ENCODE peak calls at places on chromosomes 2 and 18, in four cellular contexts. J is K562, B is colonic mucosa, X is fibroblast of lung. Q is an unnamed sample.

GRCh38 chr2:49753344-49753930 is 599.1 kb upstream of the FSHR start:
- DNase-seq in J (no peak), B (no peak), X (no peak), Q (no peak)

GRCh38 chr2:64404743-64405142 is 49.2 kb upstream of the LGALSL start:
- DNase-seq in J (peak; percentile 21), B (peak; percentile 93), X (peak; percentile 85), Q (peak; percentile 12)

GRCh38 chr2:67259581-67260347 is 137.4 kb upstream of the ETAA1 start:
- DNase-seq in J (no peak), B (peak; percentile 35), X (peak; percentile 81), Q (peak; percentile 88)

GRCh38 chr2:6510547-6510946 is 355.2 kb downstream of the CMPK2 start:
- DNase-seq in J (no peak), B (no peak), X (peak; percentile 17), Q (peak; percentile 15)

GRCh38 chr2:160652236-160652635 is 158.6 kb upstream of the RBMS1 start:
- DNase-seq in J (no peak), B (peak; percentile 34), X (no peak), Q (no peak)

GRCh38 chr2:220533485-220533884 is 906.1 kb downstream of the SLC4A3 start:
- DNase-seq in J (no peak), B (no peak), X (peak; percentile 20), Q (peak; percentile 54)

GRCh38 chr2:26740346-26740745 is 23.7 kb upstream of the SLC35F6 start:
- DNase-seq in J (no peak), B (no peak), X (no peak), Q (no peak)

GRCh38 chr2:25063876-25064660 is 22.2 kb downstream of the EFR3B start:
- DNase-seq in J (no peak), B (no peak), X (no peak), Q (no peak)

GRCh38 chr18:39389800-39390379 is 1824.3 kb upstream of the CELF4 start:
- DNase-seq in J (no peak), B (no peak), X (peak; percentile 28), Q (no peak)

GRCh38 chr2:121220995-121221394 is 64.0 kb downstream of the TFCP2L1 start:
- DNase-seq in J (no peak), B (no peak), X (no peak), Q (no peak)

GRCh38 chr2:70473101-70473722 is 80.4 kb downstream of the TGFA start:
- DNase-seq in J (no peak), B (no peak), X (no peak), Q (no peak)
- H3K9ac ChIP-seq in J (no peak overlapping the region), B (no peak overlapping the region), X (no peak overlapping the region), Q (no peak overlapping the region)

GRCh38 chr2:36915627-36916026 is 50.7 kb downstream of the STRN start:
- DNase-seq in J (no peak), B (no peak), X (no peak), Q (no peak)

GRCh38 chr2:36919041-36919837 is 47.1 kb downstream of the STRN start:
- DNase-seq in J (no peak), B (no peak), X (no peak), Q (no peak)

GRCh38 chr2:36921984-36922383 is 44.4 kb downstream of the STRN start:
- DNase-seq in J (no peak), B (no peak), X (no peak), Q (no peak)

GRCh38 chr2:36912692-36913091 is 53.6 kb downstream of the STRN start:
- DNase-seq in J (no peak), B (no peak), X (peak; percentile 47), Q (no peak)

DNA sequence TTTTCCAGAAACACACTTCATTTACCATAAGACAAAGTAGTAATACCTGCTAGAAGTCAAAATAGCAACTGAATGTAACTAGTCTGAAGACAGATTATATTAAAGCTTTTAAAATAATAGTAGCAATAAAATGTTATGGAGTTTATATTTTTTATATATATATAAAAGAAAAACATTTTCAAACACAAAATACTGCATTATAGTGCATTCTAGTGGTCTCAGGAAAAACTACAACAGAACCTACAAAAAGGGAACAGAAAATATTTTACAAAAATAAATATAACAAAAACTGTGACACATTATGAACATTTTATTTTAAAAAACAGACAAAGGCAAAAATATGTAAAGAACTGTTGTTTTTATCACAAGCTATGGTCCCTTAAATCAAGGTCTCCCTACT is 48.0 kb downstream of the STRN start:
- DNase-seq in J (no peak), B (no peak), X (peak; percentile 38), Q (peak; percentile 54)
- H3K9ac ChIP-seq in J (no peak overlapping the region), B (no peak overlapping the region), X (no peak overlapping the region), Q (no peak overlapping the region)

DNA sequence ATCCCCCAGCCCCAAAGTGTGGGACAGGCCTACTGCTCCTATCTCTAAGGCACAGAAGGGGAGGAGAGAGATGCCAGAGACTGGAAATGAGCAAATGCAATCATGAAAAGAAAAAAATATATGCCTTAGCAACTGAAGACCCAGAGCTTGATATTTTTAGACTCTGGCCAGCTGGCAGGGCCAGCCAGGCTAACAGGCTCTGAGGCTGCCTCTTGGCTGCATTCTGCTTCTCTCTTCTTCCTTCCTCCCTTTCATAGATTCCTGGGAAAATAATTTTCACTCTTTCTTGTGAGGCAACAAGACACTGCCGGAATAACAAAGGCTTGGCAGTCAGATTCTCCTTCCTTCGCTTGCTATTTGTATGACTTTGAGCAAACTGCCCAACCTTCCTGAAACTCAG is 209.1 kb downstream of the RAD51AP2 start:
- DNase-seq in J (no peak), B (no peak), X (no peak), Q (peak; percentile 56)
- H3K9ac ChIP-seq in J (no peak overlapping the region), B (no peak overlapping the region), X (no peak overlapping the region), Q (no peak overlapping the region)

GRCh38 chr2:54726431-54726830 is 3.0 kb downstream of the EML6 start:
- DNase-seq in J (no peak), B (no peak), X (no peak), Q (no peak)

GRCh38 chr2:54724560-54725342 is 1.3 kb downstream of the EML6 start:
- DNase-seq in J (no peak), B (peak; percentile 40), X (no peak), Q (peak; percentile 52)

GRCh38 chr2:54726940-54727339 is 3.5 kb downstream of the EML6 start:
- DNase-seq in J (no peak), B (no peak), X (no peak), Q (no peak)

GRCh38 chr2:54724150-54724559 is 693 bp downstream of the EML6 start:
- DNase-seq in J (no peak), B (no peak), X (peak; percentile 23), Q (peak; percentile 51)

GRCh38 chr2:54725343-54726099 is 2.1 kb downstream of the EML6 start:
- DNase-seq in J (no peak), B (no peak), X (no peak), Q (peak; percentile 15)
- H3K9ac ChIP-seq in J (no peak overlapping the region), B (no peak overlapping the region), X (no peak overlapping the region), Q (no peak overlapping the region)

GRCh38 chr2:148885988-148886387 is 11.0 kb downstream of the KIF5C start:
- DNase-seq in J (no peak), B (no peak), X (no peak), Q (no peak)

GRCh38 chr2:148887349-148888002 is 12.4 kb downstream of the KIF5C start:
- DNase-seq in J (no peak), B (no peak), X (no peak), Q (no peak)

GRCh38 chr2:148893906-148894305 is 18.9 kb downstream of the KIF5C start:
- DNase-seq in J (no peak), B (no peak), X (no peak), Q (no peak)

GRCh38 chr2:148885209-148885608 is 10.2 kb downstream of the KIF5C start:
- DNase-seq in J (no peak), B (no peak), X (no peak), Q (no peak)

DNA sequence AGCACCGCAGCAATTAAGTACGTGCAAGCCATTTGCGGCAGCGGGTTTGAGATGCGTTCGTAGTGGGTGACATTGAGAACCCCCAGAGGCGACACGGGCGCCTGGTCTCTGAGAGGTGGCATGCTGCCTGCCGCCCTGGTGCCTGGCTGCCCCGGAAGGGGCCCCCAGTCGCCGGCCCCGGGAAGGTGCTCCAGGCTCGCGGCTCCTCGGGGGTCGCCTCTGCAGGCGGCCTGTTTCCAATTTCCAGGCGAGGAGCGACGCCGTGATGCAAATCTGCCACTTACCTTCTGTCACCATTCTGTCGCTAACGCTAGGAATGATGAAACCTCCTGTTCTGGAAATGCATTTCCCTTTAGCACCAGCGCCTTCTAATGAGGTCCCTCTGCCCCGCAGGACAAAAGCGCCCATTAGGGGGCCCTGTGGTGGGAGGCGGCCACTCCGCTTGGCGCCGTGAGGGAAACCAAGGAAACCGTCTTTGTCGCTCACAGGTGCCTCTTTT is 13.0 kb downstream of the KIF5C start:
- DNase-seq in J (no peak), B (no peak), X (no peak), Q (no peak)
- H3K9ac ChIP-seq in J (no peak overlapping the region), B (no peak overlapping the region), X (no peak overlapping the region), Q (no peak overlapping the region)

DNA sequence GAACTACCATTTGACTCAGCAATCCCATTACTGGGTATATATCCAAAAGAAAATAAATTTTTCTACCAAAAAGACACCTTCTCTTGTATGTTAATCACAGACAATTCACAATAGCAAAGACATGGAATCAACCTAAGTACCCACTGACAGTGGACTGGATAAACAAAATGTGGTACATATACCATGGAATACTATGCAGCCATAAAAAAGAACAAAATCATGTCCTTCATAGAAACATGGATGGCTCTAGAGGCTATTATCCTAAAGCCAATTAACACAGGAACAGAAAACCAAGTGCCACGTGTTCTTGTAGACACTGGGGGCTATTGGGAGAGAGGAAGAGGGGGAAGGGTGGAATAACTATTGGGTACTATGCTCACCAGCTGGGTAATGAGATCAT is 27.7 kb downstream of the FLACC1 start:
- DNase-seq in J (no peak), B (no peak), X (no peak), Q (no peak)
- H3K9ac ChIP-seq in J (no peak overlapping the region), B (no peak overlapping the region), X (no peak overlapping the region), Q (no peak overlapping the region)

GRCh38 chr18:63234432-63234831 is 85.1 kb downstream of the BCL2 start:
- DNase-seq in J (no peak), B (no peak), X (no peak), Q (no peak)
- H3K9ac ChIP-seq in J (no peak overlapping the region), B (no peak overlapping the region), X (no peak overlapping the region), Q (no peak overlapping the region)

DNA sequence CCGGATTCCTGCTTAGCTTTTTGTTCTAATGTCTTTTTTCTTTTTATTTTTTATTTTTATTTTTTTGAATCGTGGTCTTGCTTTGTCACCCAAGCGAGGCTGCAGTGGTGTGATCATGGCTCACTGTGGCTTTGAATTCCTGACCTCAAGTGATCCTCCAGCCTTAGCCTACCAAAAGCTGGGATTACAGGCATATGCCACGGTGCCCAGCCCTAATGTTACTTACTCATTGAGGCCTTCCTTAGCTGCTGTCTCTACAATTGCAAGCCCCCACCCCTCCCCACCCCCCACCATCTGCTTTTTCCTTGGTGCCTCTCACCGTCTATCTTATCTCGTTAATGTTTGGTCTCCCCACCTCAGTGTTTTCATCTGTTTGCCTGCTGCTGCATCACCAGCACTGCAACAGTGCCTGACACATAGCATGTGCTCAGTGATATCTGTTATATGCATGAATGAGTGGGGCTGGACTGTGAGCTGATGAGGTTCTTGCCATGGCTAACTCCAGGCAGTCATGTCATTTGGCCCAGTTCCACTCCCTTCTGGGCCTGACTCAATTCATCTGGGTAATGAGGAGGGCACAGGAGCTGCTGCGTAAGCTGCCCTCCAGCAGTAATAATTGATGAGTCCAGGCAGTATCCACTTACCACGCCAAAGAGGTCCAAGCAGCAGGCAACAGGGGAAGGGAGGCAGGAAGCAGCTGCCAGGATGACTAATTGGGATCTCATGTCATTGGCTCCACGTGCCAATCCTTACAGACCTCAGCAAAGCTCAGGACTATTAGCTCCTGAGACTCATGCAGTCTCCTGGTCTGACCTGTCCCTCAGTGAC is 34.3 kb upstream of the MAT2A start:
- DNase-seq in J (no peak), B (no peak), X (peak; percentile 91), Q (peak; percentile 78)
- H3K9ac ChIP-seq in J (peak overlapping the region; percentile 59), B (no peak overlapping the region), X (no peak overlapping the region), Q (peak overlapping the region; percentile 27)

Q was measured in adipocyte.